ENCODE peak calls at places on chromosome 6, in nine cellular contexts. R, O, K, E, T, S, H, M and X are unnamed samples.

GRCh38 chr6:2738373-2738979 is 12.2 kb downstream of the MYLK4 start:
- DNase-seq in O (peak), R (peak), M (no peak), T (peak), S (peak), H (peak), K (peak), E (peak), X (peak)

GRCh38 chr6:158999669-159000403 is at the start of gene RSPH3:
- DNase-seq in E (peak), R (peak), T (peak), S (peak), O (peak), K (peak), H (peak), M (peak), X (peak)

GRCh38 chr6:131694832-131695426 is 6.3 kb downstream of the OR2A4 start:
- DNase-seq in E (peak), O (peak), H (no peak), S (peak), T (peak), M (no peak), R (peak), K (peak), X (peak)

GRCh38 chr6:24359640-24360454 is 2.0 kb upstream of the DCDC2 start:
- DNase-seq in K (peak), H (peak), E (peak), O (peak), R (peak), M (peak), S (peak), T (peak), X (peak)

GRCh38 chr6:74253261-74253660 is 557.3 kb downstream of the CD109 start:
- DNase-seq in K (no peak), E (no peak), H (no peak), O (no peak), T (no peak), S (no peak), R (no peak), M (no peak), X (no peak)

GRCh38 chr6:128508588-128509296 is 11.7 kb downstream of the PTPRK start:
- DNase-seq in E (peak), H (no peak), O (peak), M (no peak), T (peak), R (no peak), S (peak), K (peak), X (peak)

GRCh38 chr6:14001329-14002012 is 76.7 kb downstream of the RNF182 start:
- DNase-seq in M (no peak), E (no peak), K (peak), H (no peak), T (peak), R (no peak), O (peak), S (peak), X (peak)

GRCh38 chr6:71510057-71510713 is 221.6 kb downstream of the OGFRL1 start:
- DNase-seq in H (no peak), T (peak), E (peak), K (peak), R (peak), O (peak), S (peak), M (peak), X (peak)

GRCh38 chr6:10140824-10141223 is 274.1 kb downstream of the TFAP2A start:
- DNase-seq in H (no peak), O (peak), K (no peak), T (peak), S (peak), R (no peak), M (no peak), E (no peak), X (peak)

GRCh38 chr6:107315116-107315515 is 144.2 kb downstream of the PDSS2 start:
- DNase-seq in R (no peak), E (no peak), S (no peak), T (no peak), H (no peak), M (no peak), K (no peak), O (no peak), X (no peak)

GRCh38 chr6:107320126-107320525 is 139.2 kb downstream of the PDSS2 start:
- DNase-seq in R (no peak), K (peak), E (no peak), S (no peak), M (no peak), H (no peak), T (peak), O (no peak), X (no peak)

GRCh38 chr6:107314644-107315043 is 144.7 kb downstream of the PDSS2 start:
- DNase-seq in O (no peak), R (no peak), S (no peak), E (no peak), M (no peak), K (no peak), T (no peak), H (no peak), X (no peak)

GRCh38 chr6:107321793-107322192 is 137.6 kb downstream of the PDSS2 start:
- DNase-seq in H (no peak), K (no peak), M (no peak), S (no peak), E (no peak), T (peak), O (no peak), R (no peak), X (no peak)

GRCh38 chr6:107318100-107318736 is 141.1 kb downstream of the PDSS2 start:
- DNase-seq in O (peak), H (peak), E (peak), T (peak), S (peak), M (no peak), K (peak), R (peak), X (peak)
- TF ChIP-seq CTCF in O (peak), H (no peak), E (peak), T (peak), S (peak), M (peak), K (peak), R (peak), X (peak)

DNA sequence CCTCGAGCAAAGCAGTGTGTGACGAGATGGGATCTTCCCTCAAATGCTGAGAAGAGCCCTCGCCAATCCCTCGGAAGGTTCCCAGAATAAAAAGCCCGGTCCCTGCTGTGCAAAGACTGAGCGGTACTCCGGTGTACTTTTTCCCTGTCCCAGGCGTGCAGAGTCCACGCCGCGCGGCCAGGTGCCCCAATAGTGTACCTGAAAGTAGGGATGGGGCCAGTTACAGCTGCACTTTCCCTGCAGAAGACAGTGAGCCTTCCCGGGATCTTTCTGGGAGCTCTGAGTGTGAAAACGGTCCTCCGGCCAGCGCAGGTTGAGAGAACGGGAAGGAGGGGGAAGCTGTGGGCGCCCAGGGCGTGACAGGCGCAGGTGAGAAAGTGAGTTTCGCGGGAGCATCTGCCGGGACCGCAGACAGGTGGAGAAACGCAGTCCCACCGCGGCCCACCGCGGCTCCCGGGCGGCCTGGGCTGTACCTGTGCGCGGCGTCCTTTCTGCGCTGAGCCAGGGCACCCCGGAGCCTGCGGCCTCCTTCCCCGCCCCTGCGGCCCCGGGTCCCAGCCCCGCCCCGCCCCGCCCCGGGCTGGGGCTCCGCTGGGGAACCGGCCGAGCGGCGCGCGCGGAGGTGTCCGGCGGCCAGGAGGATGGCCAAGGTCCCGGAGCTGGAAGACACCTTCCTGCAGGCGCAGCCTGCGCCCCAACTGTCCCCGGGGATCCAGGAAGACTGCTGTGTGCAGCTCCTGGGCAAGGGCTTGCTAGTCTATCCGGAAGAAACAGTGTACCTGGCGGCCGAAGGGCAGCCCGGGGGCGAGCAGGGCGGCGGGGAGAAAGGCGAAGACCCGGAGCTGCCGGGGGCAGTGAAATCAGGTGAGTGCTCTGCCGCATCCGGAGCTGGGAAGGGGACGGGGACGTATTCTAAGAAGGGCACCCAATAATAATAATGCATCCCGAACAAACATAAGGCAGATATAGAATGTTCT is at the start of gene RFX6:
- DNase-seq in H (no peak), T (no peak), O (no peak), M (no peak), R (peak), S (no peak), K (no peak), E (no peak), X (no peak)
- H3K4me3 ChIP-seq in H (no peak), T (no peak), O (no peak), M (peak), R (peak), S (peak), K (no peak), E (peak), X (peak)

DNA sequence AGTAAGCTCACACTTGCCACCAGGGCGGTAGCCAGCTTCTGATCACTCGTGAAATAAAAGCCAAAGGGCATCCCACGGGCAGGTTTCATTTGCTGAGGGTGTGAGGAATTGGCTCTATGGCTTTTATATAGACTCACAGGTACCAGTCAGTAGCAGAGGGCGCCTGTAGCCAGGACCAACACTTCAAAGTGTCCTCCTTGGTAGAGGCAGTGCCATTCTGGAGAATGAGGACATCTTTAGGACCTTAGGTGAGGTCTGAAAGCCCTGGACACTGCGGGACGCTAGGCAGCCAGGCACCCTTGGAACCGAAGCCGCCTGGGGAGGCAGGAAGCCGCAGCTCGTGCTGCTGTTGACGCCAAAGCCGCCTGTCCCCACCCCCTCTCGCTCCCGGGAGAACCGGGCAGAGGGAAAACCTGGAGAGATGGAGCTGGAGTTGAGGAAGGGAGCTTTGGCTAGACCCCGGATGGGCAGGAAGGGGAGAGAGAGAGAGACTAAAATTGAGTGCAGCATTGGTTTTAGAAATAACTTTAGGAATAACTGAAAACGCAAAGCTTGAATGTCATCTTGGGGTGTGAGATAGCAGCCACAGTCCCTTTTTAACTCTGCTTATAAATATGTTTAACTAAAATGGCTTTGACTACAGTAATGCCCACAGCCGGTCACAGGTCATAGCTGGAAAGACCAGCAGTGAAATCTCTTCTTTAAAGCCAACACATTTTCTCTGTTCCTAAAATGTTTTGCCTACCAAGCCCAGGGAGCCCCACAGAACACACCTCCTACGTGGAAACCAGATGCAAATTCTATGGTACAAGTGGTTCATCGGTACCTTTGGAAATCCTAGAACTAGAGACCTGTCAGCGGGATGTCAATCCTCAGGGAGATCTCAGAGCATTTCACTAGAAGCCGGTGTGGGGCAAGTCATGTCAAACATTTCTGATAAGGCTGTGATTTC is 128.5 kb upstream of the CDYL start:
- DNase-seq in S (peak), H (peak), E (peak), O (peak), T (peak), R (peak), K (peak), M (peak), X (peak)
- TF ChIP-seq CTCF in S (no peak), H (no peak), E (peak), O (peak), T (no peak), R (no peak), K (no peak), M (peak), X (no peak)

DNA sequence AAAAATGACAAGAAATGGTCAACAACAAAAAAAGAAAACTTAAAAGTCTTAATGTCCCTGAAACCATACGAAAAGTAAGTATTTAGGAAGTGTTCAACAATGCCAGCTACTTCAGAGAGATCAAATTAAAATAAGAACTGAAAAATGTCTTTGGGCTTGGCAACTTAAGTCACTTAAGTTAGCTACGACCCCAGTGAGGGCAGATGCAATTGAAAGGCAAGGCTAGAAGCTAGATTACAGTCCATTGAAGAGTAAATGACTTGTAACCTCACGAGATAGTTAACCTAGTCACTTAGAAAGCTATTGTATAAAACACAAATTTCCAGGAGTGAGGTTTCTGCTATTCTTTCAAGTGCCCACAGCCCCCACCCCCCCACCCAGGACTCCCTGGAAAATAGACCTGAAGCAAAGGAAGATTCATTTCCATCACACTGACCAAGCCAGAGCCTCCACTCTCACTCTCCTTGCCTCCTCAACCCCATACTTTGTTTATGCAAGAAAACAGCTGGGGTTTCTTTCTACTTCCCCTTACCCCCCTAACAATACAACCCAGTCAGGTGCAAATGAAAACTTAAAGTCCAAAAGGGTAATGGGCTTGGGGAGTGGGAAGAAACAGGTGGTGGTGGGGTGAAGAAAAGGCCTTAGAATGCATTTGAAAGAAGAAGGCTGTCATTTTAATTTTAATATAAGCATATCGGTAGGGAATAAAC is 14.6 kb downstream of the RTN4IP1 start:
- DNase-seq in K (no peak), H (no peak), T (no peak), R (no peak), S (no peak), M (no peak), O (no peak), E (no peak), X (no peak)
- H3K4me3 ChIP-seq in K (no peak), H (no peak), T (no peak), R (no peak), S (no peak), M (no peak), O (no peak), E (no peak), X (no peak)

GRCh38 chr6:37483502-37483901 is 16.2 kb downstream of the CCDC167 start:
- DNase-seq in H (no peak), K (no peak), R (no peak), T (no peak), E (no peak), M (no peak), O (no peak), S (no peak), X (peak)

GRCh38 chr6:37483917-37484785 is 15.5 kb downstream of the CCDC167 start:
- DNase-seq in M (peak), O (peak), H (peak), S (peak), K (peak), R (peak), T (peak), E (peak), X (peak)

GRCh38 chr6:37484786-37485170 is 14.9 kb downstream of the CCDC167 start:
- DNase-seq in O (no peak), S (no peak), R (no peak), T (no peak), E (no peak), M (no peak), H (no peak), K (no peak), X (no peak)

GRCh38 chr6:37486440-37486839 is 13.3 kb downstream of the CCDC167 start:
- DNase-seq in E (no peak), O (no peak), T (no peak), M (no peak), R (no peak), H (no peak), K (no peak), S (no peak), X (no peak)

DNA sequence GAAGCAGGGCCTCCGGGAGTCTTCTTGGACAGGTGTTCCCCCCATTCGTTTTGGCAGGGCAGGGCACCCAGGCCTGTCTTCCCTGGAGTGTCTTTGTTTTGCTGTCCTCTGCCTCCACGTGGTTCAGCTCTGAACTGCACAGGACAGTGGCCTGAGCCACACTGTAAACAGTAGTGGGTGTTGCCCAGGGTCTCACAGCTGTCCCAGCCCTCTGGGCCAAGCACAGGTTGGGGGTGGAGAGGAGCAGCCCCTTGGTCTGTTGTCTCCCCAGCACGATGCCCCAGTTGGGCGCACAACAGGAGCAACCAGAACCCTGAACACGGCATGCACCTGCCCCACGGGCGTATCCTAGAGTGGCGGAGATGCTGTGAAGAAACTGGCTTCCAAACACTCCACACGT is 14.4 kb downstream of the CCDC167 start:
- DNase-seq in E (no peak), O (no peak), K (no peak), R (no peak), H (no peak), T (no peak), S (no peak), M (no peak), X (no peak)
- TF ChIP-seq CTCF in E (no peak), O (peak), K (peak), R (no peak), H (no peak), T (peak), S (peak), M (no peak), X (peak)

GRCh38 chr6:20156824-20157223 is 55.4 kb downstream of the MBOAT1 start:
- DNase-seq in K (no peak), T (no peak), R (no peak), E (no peak), H (no peak), S (no peak), M (no peak), O (no peak), X (peak)
- H3K4me3 ChIP-seq in K (no peak), T (no peak), R (no peak), E (no peak), H (no peak), S (no peak), M (no peak), O (no peak), X (no peak)